ENCODE peak calls at places on chromosomes 7 and 10, in six cellular contexts. P is CD4-positive, alpha-beta T cell; A is uterus; T is endodermal cell; M is colonic mucosa; Z is fibroblast of lung. L is an unnamed sample.

GRCh38 chr10:98536551-98536950 is 89.8 kb upstream of the HPS1 start:
- DNase-seq in M (peak), P (no peak), Z (peak), T (no peak), A (no peak), L (no peak)

GRCh38 chr7:329691-330281 is 39.8 kb downstream of the FOXL3 start:
- DNase-seq in M (peak), T (no peak), A (no peak), Z (no peak), P (no peak), L (no peak)

GRCh38 chr7:64320547-64321495 is 7.1 kb downstream of the ZNF736 start:
- DNase-seq in Z (no peak), A (no peak), T (no peak), M (no peak), P (no peak), L (no peak)

GRCh38 chr7:120064565-120064964 is 208.4 kb upstream of the KCND2 start:
- DNase-seq in A (no peak), M (no peak), P (no peak), Z (peak), T (no peak), L (no peak)

GRCh38 chr10:69914373-69915268 is 112.9 kb downstream of the COL13A1 start:
- DNase-seq in Z (peak), P (peak), M (peak), A (peak), T (peak), L (peak)

GRCh38 chr7:120055300-120055699 is 217.7 kb upstream of the KCND2 start:
- DNase-seq in Z (peak), T (no peak), A (no peak), M (no peak), P (no peak), L (no peak)

GRCh38 chr10:70779088-70779487 is 6.1 kb downstream of the TBATA start:
- DNase-seq in Z (no peak), T (peak), A (no peak), P (no peak), M (no peak), L (no peak)

GRCh38 chr10:103985726-103986125 is 18.8 kb downstream of the SLK start:
- DNase-seq in M (no peak), T (no peak), A (no peak), P (no peak), Z (peak), L (no peak)

GRCh38 chr7:43430412-43430811 is 152.5 kb upstream of the STK17A start:
- DNase-seq in Z (peak), M (no peak), A (no peak), T (no peak), P (no peak), L (no peak)

GRCh38 chr10:72292223-72292691 is 18.5 kb downstream of the DDIT4 start:
- DNase-seq in A (no peak), Z (no peak), T (no peak), M (peak), P (no peak), L (no peak)

GRCh38 chr10:92848037-92848440 is 281 bp upstream of the EXOC6 start:
- DNase-seq in M (no peak), T (no peak), Z (no peak), A (no peak), P (no peak), L (no peak)

GRCh38 chr10:24952146-24952700 is at the start of gene PRTFDC1:
- DNase-seq in Z (peak), P (peak), M (peak), A (peak), T (peak), L (peak)

GRCh38 chr10:8591619-8592018 is 537.1 kb downstream of the GATA3 start:
- DNase-seq in M (no peak), Z (no peak), A (no peak), T (no peak), P (no peak), L (no peak)

GRCh38 chr10:46293832-46294640 is 7.2 kb downstream of the ANTXRL start:
- DNase-seq in Z (no peak), M (no peak), A (no peak), T (peak), P (no peak), L (no peak)
- TF ChIP-seq CTCF in Z (no peak), M (peak), A (no peak), T (no peak), P (no peak), L (no peak)

DNA sequence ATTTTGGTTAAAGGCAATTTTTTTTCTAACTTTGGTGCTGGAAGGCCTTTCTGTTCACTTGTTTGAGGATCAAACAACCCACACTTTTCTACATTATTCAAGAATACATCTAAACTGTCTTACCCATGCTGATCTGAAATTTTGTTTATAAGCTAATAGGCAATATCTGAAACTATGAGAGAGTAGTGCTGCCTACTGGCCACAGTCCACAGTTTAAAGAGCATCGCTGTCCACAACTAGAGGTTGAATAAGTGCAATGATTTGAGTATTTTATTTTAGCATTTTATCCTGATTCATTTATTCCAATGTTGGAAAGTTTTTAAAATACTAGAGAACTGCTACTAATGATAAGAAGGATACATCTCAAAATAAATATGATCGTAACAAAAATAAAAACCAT is 306.9 kb downstream of the ELMO1 start:
- DNase-seq in T (no peak), Z (no peak), P (no peak), M (no peak), A (no peak), L (no peak)
- TF ChIP-seq CTCF in T (no peak), Z (peak), P (no peak), M (no peak), A (no peak), L (no peak)

DNA sequence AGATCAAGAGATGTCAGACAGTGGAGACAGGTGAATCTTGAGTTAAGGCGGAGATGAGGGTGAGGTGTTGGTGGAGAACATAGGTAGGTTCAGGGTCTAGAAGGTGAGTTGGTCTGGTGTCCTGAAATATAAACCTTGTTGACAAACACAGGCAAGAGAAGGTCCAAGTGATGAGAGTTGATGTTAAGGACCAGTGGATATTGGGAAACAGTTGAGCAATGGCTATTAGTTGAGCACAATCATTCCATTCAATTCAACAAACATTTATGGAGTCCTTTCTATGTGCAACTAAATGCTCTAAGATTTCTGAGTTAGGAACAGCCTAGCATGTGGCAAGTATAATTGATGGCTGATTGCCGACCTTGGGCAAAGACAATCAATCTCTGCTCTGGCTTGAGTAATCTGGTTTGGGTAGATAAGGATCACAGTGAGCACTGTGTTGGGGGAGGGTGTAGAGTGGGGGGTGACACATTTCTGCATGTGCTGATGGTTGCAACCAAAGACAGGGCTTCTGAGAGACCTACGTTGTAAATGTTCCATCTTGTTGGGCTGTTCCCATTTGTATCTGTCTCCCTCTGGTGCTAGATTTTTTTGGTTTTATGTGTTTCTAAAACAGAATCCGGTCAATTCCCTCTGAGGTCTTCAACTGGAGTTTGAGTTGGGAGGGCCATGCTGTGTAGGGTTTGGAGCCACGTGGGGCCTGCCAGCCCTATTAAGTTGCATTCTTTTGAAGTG is 201.1 kb downstream of the BAMBI start:
- DNase-seq in Z (no peak), P (no peak), A (no peak), M (no peak), T (no peak), L (no peak)
- TF ChIP-seq CTCF in Z (no peak), P (no peak), A (no peak), M (no peak), T (no peak), L (no peak)

GRCh38 chr7:127347567-127348246 is 44.8 kb downstream of the ZNF800 start:
- DNase-seq in A (peak), P (peak), T (peak), M (peak), Z (peak), L (peak)
- TF ChIP-seq CTCF in A (no peak), P (peak), T (peak), M (peak), Z (no peak), L (peak)

L was measured in neural crest cell.